ENCODE peak calls at places on chromosome 13, in ten cellular contexts. C, S, I, X, J, H, M, Y, F and R are unnamed samples.

GRCh38 chr13:33349314-33349995 is 63.9 kb upstream of the STARD13 start:
- DNase-seq in C (no peak), S (peak; percentile 84), I (no peak), X (no peak), J (no peak), H (no peak), M (no peak), Y (no peak), F (no peak), R (no peak)

GRCh38 chr13:59873309-59873708 is 290.4 kb downstream of the DIAPH3 start:
- DNase-seq in C (no peak), S (no peak), I (no peak), X (no peak), J (no peak), H (no peak), M (no peak), Y (no peak), F (no peak), R (no peak)

GRCh38 chr13:22903925-22904324 is 276.9 kb upstream of the SGCG start:
- DNase-seq in C (no peak), S (no peak), I (no peak), X (no peak), J (no peak), H (no peak), M (no peak), Y (no peak), F (no peak), R (no peak)

GRCh38 chr13:80338781-80339577 is 1.9 kb downstream of the SPRY2 start:
- DNase-seq in C (peak; percentile 66), S (peak; percentile 94), I (no peak), X (peak; percentile 84), J (no peak), H (no peak), M (no peak), Y (no peak), F (no peak), R (no peak)

GRCh38 chr13:65342938-65343337 is 1887.2 kb downstream of the PCDH9 start:
- DNase-seq in C (peak; percentile 7), S (no peak), I (no peak), X (peak; percentile 45), J (no peak), H (no peak), M (no peak), Y (no peak), F (no peak), R (no peak)

GRCh38 chr13:23323946-23324709 is 109.4 kb downstream of the SACS start:
- DNase-seq in C (peak; percentile 33), S (no peak), I (no peak), X (no peak), J (no peak), H (no peak), M (no peak), Y (no peak), F (no peak), R (no peak)

GRCh38 chr13:114155923-114156883 is 22.9 kb upstream of the CFAP97D2 start:
- DNase-seq in C (no peak), S (no peak), I (no peak), X (no peak), J (no peak), H (no peak), M (no peak), Y (no peak), F (peak; percentile 48), R (no peak)

GRCh38 chr13:51998723-51999471 is 12.4 kb downstream of the ATP7B start:
- DNase-seq in C (no peak), S (no peak), I (no peak), X (no peak), J (no peak), H (no peak), M (no peak), Y (no peak), F (no peak), R (no peak)

GRCh38 chr13:43767351-43767901 is 19.3 kb downstream of the ENOX1 start:
- DNase-seq in C (peak; percentile 17), S (no peak), I (no peak), X (no peak), J (no peak), H (no peak), M (no peak), Y (no peak), F (no peak), R (no peak)

GRCh38 chr13:62088155-62088554 is 672.5 kb upstream of the PCDH20 start:
- DNase-seq in C (no peak), S (no peak), I (no peak), X (peak; percentile 35), J (no peak), H (no peak), M (no peak), Y (no peak), F (no peak), R (no peak)

GRCh38 chr13:77300176-77301141 is 26.4 kb downstream of the MYCBP2 start:
- DNase-seq in C (peak; percentile 67), S (no peak), I (peak; percentile 26), X (peak; percentile 23), J (no peak), H (no peak), M (no peak), Y (no peak), F (no peak), R (no peak)

GRCh38 chr13:40120781-40121180 is 465.3 kb downstream of the COG6 start:
- DNase-seq in C (no peak), S (no peak), I (no peak), X (no peak), J (no peak), H (no peak), M (no peak), Y (no peak), F (no peak), R (no peak)

GRCh38 chr13:113848431-113849260 is 15.2 kb downstream of the GAS6 start:
- DNase-seq in C (peak; percentile 78), S (peak; percentile 86), I (no peak), X (no peak), J (no peak), H (no peak), M (no peak), Y (no peak), F (no peak), R (no peak)

GRCh38 chr13:112731667-112732616 is 42.1 kb downstream of the ATP11A start:
- DNase-seq in C (no peak), S (no peak), I (no peak), X (no peak), J (no peak), H (no peak), M (no peak), Y (no peak), F (no peak), R (no peak)

GRCh38 chr13:24196593-24197197 is 36.2 kb downstream of the SPATA13 start:
- DNase-seq in C (no peak), S (no peak), I (no peak), X (peak; percentile 55), J (no peak), H (no peak), M (no peak), Y (no peak), F (no peak), R (no peak)

GRCh38 chr13:65864039-65864438 is 1366.1 kb downstream of the PCDH9 start:
- DNase-seq in C (no peak), S (no peak), I (no peak), X (no peak), J (no peak), H (no peak), M (no peak), Y (no peak), F (no peak), R (no peak)

GRCh38 chr13:112697756-112698655 is 8.2 kb downstream of the ATP11A start:
- DNase-seq in C (no peak), S (peak; percentile 83), I (no peak), X (no peak), J (no peak), H (no peak), M (no peak), Y (no peak), F (no peak), R (no peak)

GRCh38 chr13:85974604-85975366 is 175.6 kb upstream of the SLITRK6 start:
- DNase-seq in C (peak; percentile 64), S (no peak), I (no peak), X (no peak), J (peak; percentile 5), H (no peak), M (no peak), Y (no peak), F (no peak), R (no peak)

GRCh38 chr13:80871481-80871880 is 530.6 kb upstream of the SPRY2 start:
- DNase-seq in C (peak; percentile 84), S (no peak), I (peak; percentile 15), X (no peak), J (no peak), H (no peak), M (no peak), Y (no peak), F (no peak), R (no peak)

GRCh38 chr13:109576331-109576813 is 210.0 kb downstream of the IRS2 start:
- DNase-seq in C (no peak), S (no peak), I (no peak), X (no peak), J (no peak), H (no peak), M (no peak), Y (no peak), F (no peak), R (no peak)

GRCh38 chr13:76798037-76798436 is 88.2 kb downstream of the KCTD12 start:
- DNase-seq in C (no peak), S (no peak), I (no peak), X (peak; percentile 60), J (no peak), H (no peak), M (no peak), Y (no peak), F (no peak), R (no peak)

GRCh38 chr13:26449063-26449848 is 108.2 kb upstream of the WASF3 start:
- DNase-seq in C (peak; percentile 43), S (no peak), I (no peak), X (no peak), J (no peak), H (no peak), M (no peak), Y (no peak), F (no peak), R (no peak)

GRCh38 chr13:35856084-35856483 is 275.1 kb downstream of the DCLK1 start:
- DNase-seq in C (no peak), S (no peak), I (no peak), X (no peak), J (no peak), H (no peak), M (no peak), Y (no peak), F (no peak), R (no peak)

GRCh38 chr13:113919761-113920160 is 54.1 kb downstream of the C13orf46 start:
- DNase-seq in C (no peak), S (peak; percentile 53), I (no peak), X (no peak), J (no peak), H (no peak), M (no peak), Y (no peak), F (no peak), R (no peak)

GRCh38 chr13:73842621-73843020 is 291.6 kb downstream of the KLF12 start:
- DNase-seq in C (no peak), S (no peak), I (no peak), X (no peak), J (no peak), H (no peak), M (no peak), Y (no peak), F (no peak), R (no peak)

GRCh38 chr13:73142091-73142490 is 83.3 kb downstream of the KLF5 start:
- DNase-seq in C (no peak), S (no peak), I (no peak), X (no peak), J (no peak), H (no peak), M (no peak), Y (no peak), F (no peak), R (no peak)

GRCh38 chr13:44197791-44198770 is 175.5 kb upstream of the SERP2 start:
- DNase-seq in C (peak; percentile 11), S (no peak), I (no peak), X (no peak), J (no peak), H (no peak), M (no peak), Y (no peak), F (no peak), R (no peak)